ENCODE peak calls at places on chromosome 3, in six cellular contexts. One of them, this sample, is unnamed.

GRCh38 chr3:10462641-10463040 is 42.7 kb downstream of the ATP2B2 start:
- DNase-seq in mammary epithelial cell: no peak
- DNase-seq in GM23248: no peak
- DNase-seq in tibial artery: no peak
- DNase-seq in fibroblast of lung: no peak
- DNase-seq in right atrium auricular region: no peak
- DNase-seq in this sample: no peak

GRCh38 chr3:56593455-56594158 is 36.6 kb downstream of the CCDC66 start:
- DNase-seq in mammary epithelial cell: no peak
- DNase-seq in GM23248: no peak
- DNase-seq in tibial artery: no peak
- DNase-seq in fibroblast of lung: no peak
- DNase-seq in right atrium auricular region: no peak
- DNase-seq in this sample: no peak

GRCh38 chr3:42421818-42422796 is 11.7 kb upstream of the LYZL4 start:
- DNase-seq in mammary epithelial cell: no peak
- DNase-seq in GM23248: no peak
- DNase-seq in tibial artery: no peak
- DNase-seq in fibroblast of lung: no peak
- DNase-seq in right atrium auricular region: no peak
- DNase-seq in this sample: no peak

GRCh38 chr3:114827495-114827894 is 319.6 kb downstream of the ZBTB20 start:
- DNase-seq in mammary epithelial cell: peak
- DNase-seq in GM23248: peak
- DNase-seq in tibial artery: no peak
- DNase-seq in fibroblast of lung: peak
- DNase-seq in right atrium auricular region: no peak
- DNase-seq in this sample: no peak

GRCh38 chr3:147816770-147817169 is 407.6 kb downstream of the ZIC1 start:
- DNase-seq in mammary epithelial cell: no peak
- DNase-seq in GM23248: peak
- DNase-seq in tibial artery: no peak
- DNase-seq in fibroblast of lung: peak
- DNase-seq in right atrium auricular region: no peak
- DNase-seq in this sample: no peak

GRCh38 chr3:133138017-133138416 is 99.8 kb downstream of the TMEM108 start:
- DNase-seq in mammary epithelial cell: no peak
- DNase-seq in GM23248: no peak
- DNase-seq in tibial artery: no peak
- DNase-seq in fibroblast of lung: no peak
- DNase-seq in right atrium auricular region: no peak
- DNase-seq in this sample: no peak

GRCh38 chr3:120503727-120504616 is 53.2 kb upstream of the FSTL1 start:
- DNase-seq in mammary epithelial cell: no peak
- DNase-seq in GM23248: no peak
- DNase-seq in tibial artery: no peak
- DNase-seq in fibroblast of lung: no peak
- DNase-seq in right atrium auricular region: no peak
- DNase-seq in this sample: no peak

GRCh38 chr3:70108072-70108471 is 108.5 kb downstream of the SAMMSON start:
- DNase-seq in mammary epithelial cell: no peak
- DNase-seq in GM23248: peak
- DNase-seq in tibial artery: no peak
- DNase-seq in fibroblast of lung: peak
- DNase-seq in right atrium auricular region: no peak
- DNase-seq in this sample: no peak

GRCh38 chr3:100682056-100682853 is 27.0 kb upstream of the TFG start:
- DNase-seq in mammary epithelial cell: no peak
- DNase-seq in GM23248: peak
- DNase-seq in tibial artery: peak
- DNase-seq in fibroblast of lung: no peak
- DNase-seq in right atrium auricular region: no peak
- DNase-seq in this sample: no peak

GRCh38 chr3:107211608-107212007 is 165.6 kb upstream of the CCDC54 start:
- DNase-seq in mammary epithelial cell: peak
- DNase-seq in GM23248: no peak
- DNase-seq in tibial artery: no peak
- DNase-seq in fibroblast of lung: no peak
- DNase-seq in right atrium auricular region: no peak
- DNase-seq in this sample: no peak

GRCh38 chr3:175743733-175744400 is 884.7 kb downstream of the NAALADL2 start:
- DNase-seq in mammary epithelial cell: peak
- DNase-seq in GM23248: peak
- DNase-seq in tibial artery: no peak
- DNase-seq in fibroblast of lung: peak
- DNase-seq in right atrium auricular region: no peak
- DNase-seq in this sample: no peak

GRCh38 chr3:124634210-124635168 is 95.8 kb upstream of the UMPS start:
- DNase-seq in mammary epithelial cell: no peak
- DNase-seq in GM23248: no peak
- DNase-seq in tibial artery: no peak
- DNase-seq in fibroblast of lung: no peak
- DNase-seq in right atrium auricular region: no peak
- DNase-seq in this sample: no peak

GRCh38 chr3:117540583-117540982 is 831.0 kb downstream of the TUSC7 start:
- DNase-seq in mammary epithelial cell: no peak
- DNase-seq in GM23248: peak
- DNase-seq in tibial artery: no peak
- DNase-seq in fibroblast of lung: no peak
- DNase-seq in right atrium auricular region: no peak
- DNase-seq in this sample: no peak

GRCh38 chr3:128461731-128462130 is 5.0 kb downstream of the DNAJB8 start:
- DNase-seq in mammary epithelial cell: no peak
- DNase-seq in GM23248: no peak
- DNase-seq in tibial artery: no peak
- DNase-seq in fibroblast of lung: no peak
- DNase-seq in right atrium auricular region: no peak
- DNase-seq in this sample: no peak

GRCh38 chr3:55486101-55486856 is 827 bp downstream of the WNT5A start:
- DNase-seq in mammary epithelial cell: peak
- DNase-seq in GM23248: peak
- DNase-seq in tibial artery: no peak
- DNase-seq in fibroblast of lung: peak
- DNase-seq in right atrium auricular region: no peak
- DNase-seq in this sample: no peak

GRCh38 chr3:45547764-45548683 is 46.5 kb upstream of the LIMD1 start:
- DNase-seq in mammary epithelial cell: no peak
- DNase-seq in GM23248: peak
- DNase-seq in tibial artery: no peak
- DNase-seq in fibroblast of lung: peak
- DNase-seq in right atrium auricular region: peak
- DNase-seq in this sample: no peak

GRCh38 chr3:14203521-14204079 is 25.0 kb downstream of the LSM3 start:
- DNase-seq in mammary epithelial cell: peak
- DNase-seq in GM23248: peak
- DNase-seq in tibial artery: peak
- DNase-seq in fibroblast of lung: peak
- DNase-seq in right atrium auricular region: peak
- DNase-seq in this sample: no peak

GRCh38 chr3:68162644-68163043 is 508.2 kb upstream of the SUCLG2 start:
- DNase-seq in mammary epithelial cell: no peak
- DNase-seq in GM23248: no peak
- DNase-seq in tibial artery: no peak
- DNase-seq in fibroblast of lung: no peak
- DNase-seq in right atrium auricular region: no peak
- DNase-seq in this sample: no peak

GRCh38 chr3:81622395-81622794 is 139.1 kb downstream of the GBE1 start:
- DNase-seq in mammary epithelial cell: no peak
- DNase-seq in GM23248: peak
- DNase-seq in tibial artery: no peak
- DNase-seq in fibroblast of lung: no peak
- DNase-seq in right atrium auricular region: no peak
- DNase-seq in this sample: no peak

GRCh38 chr3:121517950-121518349 is 27.8 kb downstream of the POLQ start:
- DNase-seq in mammary epithelial cell: no peak
- DNase-seq in GM23248: no peak
- DNase-seq in tibial artery: no peak
- DNase-seq in fibroblast of lung: peak
- DNase-seq in right atrium auricular region: no peak
- DNase-seq in this sample: no peak

GRCh38 chr3:143538577-143538981 is 309.7 kb downstream of the SLC9A9 start:
- DNase-seq in mammary epithelial cell: peak
- DNase-seq in GM23248: peak
- DNase-seq in tibial artery: no peak
- DNase-seq in fibroblast of lung: peak
- DNase-seq in right atrium auricular region: no peak
- DNase-seq in this sample: no peak

GRCh38 chr3:38118421-38119247 is 18.3 kb downstream of the ACAA1 start:
- DNase-seq in mammary epithelial cell: no peak
- DNase-seq in GM23248: no peak
- DNase-seq in tibial artery: peak
- DNase-seq in fibroblast of lung: no peak
- DNase-seq in right atrium auricular region: no peak
- DNase-seq in this sample: no peak
- H3K27ac ChIP-seq in mammary epithelial cell: no peak
- H3K27ac ChIP-seq in GM23248: no peak
- H3K27ac ChIP-seq in tibial artery: no peak
- H3K27ac ChIP-seq in fibroblast of lung: no peak
- H3K27ac ChIP-seq in right atrium auricular region: no peak
- H3K27ac ChIP-seq in this sample: no peak

DNA sequence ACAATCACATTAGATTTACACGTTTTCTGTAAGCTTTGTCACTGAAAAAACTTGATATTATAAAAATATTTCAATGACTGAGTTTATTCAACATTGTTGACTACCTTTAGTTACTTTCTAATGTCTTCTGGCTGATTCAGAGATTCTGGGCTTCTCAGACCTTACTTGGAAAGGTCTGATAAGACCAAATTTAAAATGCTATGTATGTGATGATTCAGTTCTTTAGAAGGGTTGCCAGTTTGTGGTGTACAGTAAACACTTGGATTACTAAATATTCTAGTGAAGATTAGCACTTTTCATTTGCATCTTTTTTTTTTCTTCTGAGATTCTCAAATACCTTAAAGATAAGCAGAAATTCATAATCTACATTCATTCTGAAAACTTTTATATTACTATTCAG is 49.8 kb downstream of the SGO1 start:
- DNase-seq in mammary epithelial cell: no peak
- DNase-seq in GM23248: peak
- DNase-seq in tibial artery: no peak
- DNase-seq in fibroblast of lung: no peak
- DNase-seq in right atrium auricular region: no peak
- DNase-seq in this sample: no peak
- H3K27ac ChIP-seq in mammary epithelial cell: no peak
- H3K27ac ChIP-seq in GM23248: no peak
- H3K27ac ChIP-seq in tibial artery: no peak
- H3K27ac ChIP-seq in fibroblast of lung: no peak
- H3K27ac ChIP-seq in right atrium auricular region: no peak
- H3K27ac ChIP-seq in this sample: no peak

DNA sequence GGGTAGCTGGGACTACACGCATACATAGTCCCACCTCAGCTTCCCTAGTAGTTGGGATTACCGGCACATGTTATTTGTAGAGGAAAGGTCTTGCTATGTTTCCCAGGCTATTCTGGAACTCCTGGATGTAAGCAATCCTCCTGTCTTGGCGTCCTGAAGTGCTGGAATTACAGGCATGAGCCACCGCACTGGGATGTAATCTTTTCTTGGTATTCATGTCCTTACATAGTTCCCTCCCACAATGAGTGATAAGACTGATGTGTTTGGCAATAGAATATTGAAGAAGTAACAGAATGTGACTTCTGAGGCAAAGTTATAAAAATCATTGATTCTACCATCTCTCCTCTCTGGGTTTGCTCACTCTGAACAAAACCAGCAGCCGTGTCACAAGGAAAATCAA is 22.7 kb upstream of the ALCAM start:
- DNase-seq in mammary epithelial cell: no peak
- DNase-seq in GM23248: no peak
- DNase-seq in tibial artery: no peak
- DNase-seq in fibroblast of lung: no peak
- DNase-seq in right atrium auricular region: no peak
- DNase-seq in this sample: no peak
- H3K27ac ChIP-seq in mammary epithelial cell: no peak
- H3K27ac ChIP-seq in GM23248: no peak
- H3K27ac ChIP-seq in tibial artery: no peak
- H3K27ac ChIP-seq in fibroblast of lung: no peak
- H3K27ac ChIP-seq in right atrium auricular region: no peak
- H3K27ac ChIP-seq in this sample: no peak

GRCh38 chr3:16012086-16012485 is 162.4 kb upstream of the GALNT15 start:
- DNase-seq in mammary epithelial cell: peak
- DNase-seq in GM23248: peak
- DNase-seq in tibial artery: no peak
- DNase-seq in fibroblast of lung: peak
- DNase-seq in right atrium auricular region: no peak
- DNase-seq in this sample: no peak

GRCh38 chr3:16011376-16011775 is 163.1 kb upstream of the GALNT15 start:
- DNase-seq in mammary epithelial cell: no peak
- DNase-seq in GM23248: no peak
- DNase-seq in tibial artery: no peak
- DNase-seq in fibroblast of lung: no peak
- DNase-seq in right atrium auricular region: no peak
- DNase-seq in this sample: no peak

GRCh38 chr3:16013563-16013962 is 160.9 kb upstream of the GALNT15 start:
- DNase-seq in mammary epithelial cell: peak
- DNase-seq in GM23248: no peak
- DNase-seq in tibial artery: no peak
- DNase-seq in fibroblast of lung: peak
- DNase-seq in right atrium auricular region: no peak
- DNase-seq in this sample: no peak
- H3K27ac ChIP-seq in mammary epithelial cell: no peak
- H3K27ac ChIP-seq in GM23248: no peak
- H3K27ac ChIP-seq in tibial artery: no peak
- H3K27ac ChIP-seq in fibroblast of lung: peak
- H3K27ac ChIP-seq in right atrium auricular region: no peak
- H3K27ac ChIP-seq in this sample: no peak

DNA sequence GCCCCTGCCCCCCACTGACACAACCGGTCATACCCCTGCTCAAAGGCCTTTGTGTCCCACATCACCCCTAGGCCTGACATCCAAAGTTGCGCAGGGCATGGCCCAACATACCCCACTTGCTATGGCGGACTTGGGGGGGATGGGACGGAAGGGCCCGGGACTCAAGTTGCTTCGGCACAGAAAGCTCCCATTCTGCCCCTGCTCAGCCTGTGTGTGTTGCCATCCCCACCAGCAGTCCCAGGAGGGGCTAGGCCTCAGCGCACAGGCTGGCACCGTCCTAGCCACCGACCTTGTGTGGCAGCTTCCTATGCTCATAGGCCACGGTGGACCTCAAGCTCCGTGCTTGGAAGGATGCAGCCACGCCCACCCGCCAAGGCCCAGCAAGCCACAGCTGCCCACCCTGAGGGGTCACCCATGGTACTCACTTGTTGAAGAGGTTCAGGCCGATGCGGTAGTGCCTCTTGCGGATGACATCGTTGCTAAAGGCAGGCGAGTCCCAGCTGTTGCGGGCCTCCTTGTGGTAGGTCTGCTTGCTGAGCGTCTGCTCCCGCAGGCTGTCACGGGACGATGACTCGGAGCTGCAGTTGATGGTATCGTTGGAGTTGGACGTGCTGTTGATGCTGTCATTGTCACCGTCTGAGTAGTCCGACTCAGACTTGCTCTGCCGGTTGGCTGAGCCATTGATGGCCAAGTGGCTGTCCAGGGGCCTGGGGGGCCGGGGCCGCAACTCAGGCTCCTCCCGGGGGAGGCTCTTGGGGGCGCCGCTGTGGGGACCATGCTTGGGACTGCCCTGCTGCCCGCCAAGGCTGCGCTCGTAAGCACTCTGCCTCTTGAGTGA is 93.9 kb upstream of the RPL32 start:
- DNase-seq in mammary epithelial cell: no peak
- DNase-seq in GM23248: no peak
- DNase-seq in tibial artery: no peak
- DNase-seq in fibroblast of lung: no peak
- DNase-seq in right atrium auricular region: no peak
- DNase-seq in this sample: no peak
- H3K27ac ChIP-seq in mammary epithelial cell: no peak
- H3K27ac ChIP-seq in GM23248: no peak
- H3K27ac ChIP-seq in tibial artery: peak
- H3K27ac ChIP-seq in fibroblast of lung: no peak
- H3K27ac ChIP-seq in right atrium auricular region: peak
- H3K27ac ChIP-seq in this sample: no peak

This sample was measured in epithelial cell of prostate.